ENCODE peak calls at places on chromosomes 4 and X, in eight cellular contexts. D is A549, T is ovary, E is HepG2, M is heart left ventricle, Q is K562, I is Peyer's patch, K is right lobe of liver. Z is an unnamed sample.

GRCh38 chr4:83115000-83115399 is 471 bp upstream of the PLAC8 start:
- DNase-seq in K (no peak), I (no peak), Q (no peak), M (no peak), D (no peak), T (no peak), E (no peak), Z (no peak)

GRCh38 chr4:171651071-171651470 is 162.1 kb upstream of the GALNTL6 start:
- DNase-seq in T (no peak), K (no peak), E (no peak), M (no peak), D (no peak), I (no peak), Q (no peak), Z (no peak)

GRCh38 chr4:104811727-104812126 is 317.0 kb upstream of the CXXC4 start:
- DNase-seq in K (no peak), E (no peak), T (no peak), Q (no peak), D (no peak), I (no peak), M (no peak), Z (no peak)

GRCh38 chr4:106273831-106274230 is 42.2 kb downstream of the TBCK start:
- DNase-seq in M (no peak), D (no peak), E (no peak), I (no peak), T (no peak), K (no peak), Q (no peak), Z (no peak)

GRCh38 chr4:10200869-10201268 is 84.3 kb upstream of the WDR1 start:
- DNase-seq in Q (peak), K (no peak), D (no peak), T (no peak), M (no peak), I (no peak), E (no peak), Z (no peak)

GRCh38 chr4:23720556-23720955 is 169.3 kb downstream of the PPARGC1A start:
- DNase-seq in T (no peak), I (no peak), D (no peak), Q (no peak), E (no peak), K (no peak), M (no peak), Z (no peak)

GRCh38 chr4:61520688-61521160 is 320.6 kb downstream of the ADGRL3 start:
- DNase-seq in I (no peak), M (no peak), E (no peak), D (no peak), T (no peak), Q (no peak), K (no peak), Z (no peak)

GRCh38 chr4:4591071-4591470 is 49.2 kb upstream of the STX18 start:
- DNase-seq in M (no peak), I (no peak), K (no peak), T (no peak), D (no peak), E (no peak), Q (no peak), Z (no peak)

GRCh38 chrX:141341341-141341740 is 99.0 kb upstream of the SPANXC start:
- DNase-seq in M (no peak), I (no peak), Q (no peak), D (peak), E (no peak), K (no peak), T (no peak), Z (no peak)
- H3K4me3 ChIP-seq in M (no peak), I (no peak), Q (no peak), D (peak), E (no peak), K (no peak), T (no peak), Z (no peak)

DNA sequence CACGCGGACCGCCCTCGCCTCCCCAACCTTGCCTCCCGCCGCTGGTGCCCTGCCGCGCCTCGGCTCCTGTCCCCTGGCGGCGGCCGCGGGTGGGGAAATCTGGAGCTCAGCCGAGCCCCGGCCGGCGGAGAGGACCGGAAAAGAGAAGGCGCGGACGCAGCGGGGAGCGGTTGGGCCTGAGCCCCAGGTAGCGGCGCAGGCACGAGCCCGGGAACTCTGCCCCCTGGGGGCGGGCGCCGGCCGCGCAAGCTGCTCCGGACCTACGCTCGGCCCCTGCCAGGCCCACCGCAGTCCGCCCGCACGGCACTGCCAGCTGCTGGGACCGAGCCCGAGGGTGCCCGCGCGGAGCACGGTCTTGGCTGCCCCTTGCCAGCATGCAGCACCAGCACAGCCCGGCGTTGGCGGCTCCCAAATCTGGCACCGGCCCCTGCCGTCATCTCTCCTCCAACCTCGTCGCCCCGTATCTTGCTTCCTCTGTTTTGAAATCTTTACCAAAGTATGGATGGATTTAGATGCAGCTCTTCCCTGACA is at the start of gene PRSS12:
- DNase-seq in T (peak), K (peak), I (peak), D (peak), Q (peak), E (peak), M (peak), Z (no peak)
- H3K27ac ChIP-seq in T (no peak), K (no peak), I (peak), D (peak), Q (no peak), E (no peak), M (no peak), Z (peak)

GRCh38 chrX:149504915-149505651 is at the start of gene IDS:
- DNase-seq in K (peak), T (peak), Q (peak), I (peak), M (peak), D (peak), E (peak), Z (peak)
- TF ChIP-seq POLR2A in K (peak), T (peak), Q (peak), I (peak), M (peak), D (peak), E (peak), Z (peak)

DNA sequence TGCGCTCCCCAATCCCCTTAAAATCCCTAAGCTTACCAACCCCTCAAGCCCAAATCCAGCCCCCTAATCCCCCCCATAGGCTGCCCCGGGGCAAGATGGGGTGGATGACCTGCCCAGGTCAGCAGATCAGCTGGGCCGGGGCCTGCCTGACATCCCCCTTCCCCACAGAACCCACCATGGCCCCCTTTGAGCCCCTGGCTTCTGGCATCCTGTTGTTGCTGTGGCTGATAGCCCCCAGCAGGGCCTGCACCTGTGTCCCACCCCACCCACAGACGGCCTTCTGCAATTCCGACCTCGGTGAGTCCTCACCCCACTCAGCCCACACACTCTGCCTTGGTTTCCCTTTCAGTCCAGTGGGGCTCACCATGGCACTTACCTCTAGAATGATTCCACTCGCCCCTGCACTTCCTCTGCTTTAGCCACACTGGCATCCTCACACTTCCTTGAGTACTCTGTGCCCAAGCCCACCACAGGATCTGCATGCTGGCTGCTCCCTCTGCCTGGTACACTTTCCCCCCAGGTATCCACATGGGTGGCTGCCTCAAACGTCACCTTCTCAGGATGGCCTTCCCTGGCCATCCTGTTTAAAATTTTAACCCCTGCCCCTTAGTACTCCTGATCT is 1.1 kb downstream of the TIMP1 start:
- DNase-seq in M (no peak), K (no peak), D (no peak), Q (peak), I (no peak), T (no peak), E (no peak), Z (no peak)
- H3K4me3 ChIP-seq in M (peak), K (peak), D (no peak), Q (peak), I (no peak), T (peak), E (no peak), Z (peak)

DNA sequence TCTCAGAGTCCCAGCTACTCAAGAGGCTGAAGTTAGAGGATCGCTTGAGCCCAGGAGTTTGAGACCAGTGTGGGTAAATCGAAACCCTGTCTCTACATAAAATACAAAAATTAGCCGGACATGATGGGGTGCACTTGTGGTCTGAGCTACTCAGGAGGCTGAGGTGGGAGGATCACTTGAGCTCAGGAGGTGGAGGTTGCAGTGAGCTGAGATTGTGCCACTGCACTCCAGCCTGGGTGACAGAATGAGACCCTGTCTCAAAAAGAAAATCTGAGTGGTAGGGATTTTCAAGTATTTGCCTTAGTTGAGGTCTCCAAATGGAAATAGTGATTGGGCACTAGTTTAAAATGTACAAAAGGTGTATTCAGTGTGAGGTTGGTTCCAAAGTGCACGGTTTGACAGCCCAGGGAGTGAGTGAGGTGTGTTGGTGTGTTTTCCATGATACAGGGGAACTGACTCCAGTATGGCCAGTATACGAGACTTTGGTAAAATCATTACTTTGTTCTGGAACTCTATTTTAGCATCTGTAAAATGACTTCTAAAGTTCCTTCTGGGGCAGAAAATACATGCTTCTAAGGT is 13.8 kb downstream of the ADD1 start:
- DNase-seq in M (no peak), E (peak), K (no peak), D (no peak), T (no peak), I (no peak), Q (no peak), Z (no peak)
- H3K27ac ChIP-seq in M (no peak), E (peak), K (peak), D (no peak), T (no peak), I (peak), Q (no peak), Z (no peak)

GRCh38 chrX:21843179-21843578 is 3.8 kb downstream of the MBTPS2 start:
- DNase-seq in T (no peak), I (no peak), E (peak), M (no peak), Q (no peak), K (no peak), D (peak), Z (no peak)

GRCh38 chrX:21840199-21840557 is 761 bp downstream of the MBTPS2 start:
- DNase-seq in T (no peak), D (no peak), Q (no peak), E (no peak), I (no peak), K (no peak), M (no peak), Z (no peak)

GRCh38 chrX:21838937-21839333 is 482 bp upstream of the MBTPS2 start:
- DNase-seq in K (no peak), E (peak), T (no peak), M (no peak), Q (no peak), I (no peak), D (peak), Z (no peak)

GRCh38 chrX:21837056-21837455 is 2.4 kb upstream of the MBTPS2 start:
- DNase-seq in K (no peak), D (no peak), M (no peak), Q (no peak), I (no peak), E (no peak), T (no peak), Z (no peak)

GRCh38 chrX:21839334-21840198 is at the start of gene MBTPS2:
- DNase-seq in T (peak), M (peak), Q (peak), E (peak), D (peak), I (peak), K (peak), Z (no peak)
- TF ChIP-seq POLR2A in T (peak), M (peak), Q (peak), E (peak), D (peak), I (no peak), K (peak), Z (no peak)

GRCh38 chr4:94116842-94117241 is 90.8 kb upstream of the SMARCAD1 start:
- DNase-seq in Q (no peak), M (no peak), K (no peak), E (no peak), T (no peak), I (no peak), D (no peak), Z (no peak)

GRCh38 chr4:94112644-94113043 is 95.0 kb upstream of the SMARCAD1 start:
- DNase-seq in Q (no peak), T (no peak), D (no peak), I (no peak), E (no peak), K (no peak), M (no peak), Z (no peak)
- H3K4me3 ChIP-seq in Q (no peak), T (no peak), D (no peak), I (no peak), E (no peak), K (no peak), M (no peak), Z (no peak)

GRCh38 chr4:1765409-1766335 is 27.4 kb upstream of the FGFR3 start:
- DNase-seq in I (no peak), M (no peak), T (no peak), Q (no peak), K (no peak), E (no peak), D (peak), Z (no peak)

GRCh38 chr4:1767770-1768366 is 25.2 kb upstream of the FGFR3 start:
- DNase-seq in T (no peak), M (no peak), D (peak), I (peak), Q (peak), E (peak), K (no peak), Z (no peak)

GRCh38 chr4:1768367-1769034 is 24.6 kb upstream of the FGFR3 start:
- DNase-seq in D (no peak), Q (no peak), T (no peak), K (no peak), M (no peak), E (peak), I (no peak), Z (no peak)

GRCh38 chr4:1766336-1767057 is 26.6 kb upstream of the FGFR3 start:
- DNase-seq in T (no peak), Q (peak), E (peak), M (no peak), I (no peak), D (peak), K (no peak), Z (no peak)

DNA sequence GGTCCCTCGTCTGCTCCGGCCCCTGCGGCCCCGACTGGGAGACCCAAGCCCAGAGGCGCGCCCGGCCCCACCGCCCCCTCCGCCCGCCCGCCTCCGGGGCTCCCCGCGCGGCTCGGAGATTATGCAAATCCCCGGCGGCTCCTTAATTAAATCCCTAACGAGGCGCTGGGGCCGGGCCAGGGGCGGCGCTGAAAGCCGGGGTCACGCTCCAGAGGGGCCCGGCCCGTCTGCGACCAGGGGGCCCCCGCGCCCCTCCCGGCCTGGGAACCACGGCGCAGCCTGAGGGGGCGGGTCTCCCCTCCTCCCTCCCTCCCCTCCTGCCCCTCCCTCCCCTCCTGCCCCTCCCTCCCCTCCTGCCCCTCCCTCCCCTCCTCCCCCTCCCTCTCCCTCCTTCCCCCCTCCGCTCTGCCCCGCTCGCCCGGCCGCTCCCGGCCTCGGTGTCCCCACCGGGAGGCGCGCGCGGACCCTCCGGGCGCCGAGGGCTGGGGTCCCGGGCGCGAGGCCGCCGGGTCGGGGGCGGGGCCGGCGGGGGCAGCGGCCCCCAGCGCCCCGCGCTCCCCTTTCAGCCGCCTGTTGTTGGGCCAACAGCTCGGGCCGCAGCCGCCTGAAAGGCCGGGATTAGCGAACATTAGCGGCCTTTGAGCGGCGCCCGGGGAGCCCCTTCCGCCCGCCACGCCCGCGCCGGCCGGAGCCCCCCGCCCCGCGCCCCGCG is 25.9 kb upstream of the FGFR3 start:
- DNase-seq in E (no peak), I (no peak), T (no peak), M (no peak), K (no peak), D (peak), Q (peak), Z (no peak)
- H3K27ac ChIP-seq in E (peak), I (no peak), T (no peak), M (no peak), K (no peak), D (peak), Q (no peak), Z (peak)

Z was measured in vagina.